ENCODE peak calls at places on chromosomes 12 and 14, in ten cellular contexts. T is HepG2, Q is heart left ventricle, U is uterus, X is tibial nerve, S is right lobe of liver, F is adrenal gland, C is HCT116, P is IMR-90, M is A549. Y is an unnamed sample. For H3K4me1, the result is how much of the 10 kb centered on the place peaks cover.

GRCh38 chr14:63045612-63046320 is 508 bp upstream of the KCNH5 start:
- DNase-seq in U (no peak), T (peak), P (peak), F (peak), X (no peak), Q (peak), S (no peak), C (no peak), M (peak), Y (no peak)

GRCh38 chr12:66165141-66165540 is 4.7 kb downstream of the TMBIM4 start:
- DNase-seq in X (no peak), U (no peak), P (no peak), M (no peak), T (no peak), Q (no peak), S (no peak), F (no peak), C (no peak), Y (no peak)

GRCh38 chr12:113007166-113007565 is 28.8 kb downstream of the OAS2 start:
- DNase-seq in M (peak), T (peak), S (no peak), C (peak), P (peak), Q (no peak), F (peak), U (no peak), X (no peak), Y (no peak)

GRCh38 chr12:11798856-11799530 is 149.5 kb downstream of the ETV6 start:
- DNase-seq in Q (no peak), M (no peak), X (no peak), P (peak), T (peak), C (no peak), S (no peak), F (no peak), U (no peak), Y (no peak)

GRCh38 chr12:89253483-89253882 is 98.8 kb downstream of the DUSP6 start:
- DNase-seq in X (no peak), S (no peak), M (no peak), C (no peak), Q (no peak), U (no peak), F (no peak), P (no peak), T (no peak), Y (no peak)

GRCh38 chr12:20368653-20369163 is 371 bp downstream of the PDE3A start:
- DNase-seq in C (no peak), U (peak), P (peak), M (peak), S (peak), X (no peak), F (peak), Q (peak), T (no peak), Y (no peak)

GRCh38 chr14:77281852-77282251 is 10.8 kb upstream of the NGB start:
- DNase-seq in X (no peak), Q (no peak), P (no peak), U (no peak), M (no peak), F (no peak), S (no peak), T (no peak), C (no peak), Y (no peak)

GRCh38 chr14:67622675-67623074 is 3.0 kb downstream of the ARG2 start:
- DNase-seq in M (peak), U (peak), S (no peak), C (no peak), F (peak), P (peak), T (peak), X (no peak), Q (no peak), Y (peak)

GRCh38 chr14:61566537-61567225 is 128.6 kb upstream of the HIF1A start:
- DNase-seq in T (no peak), C (no peak), S (no peak), X (no peak), F (no peak), Q (no peak), U (no peak), P (peak), M (no peak), Y (no peak)

GRCh38 chr12:99271071-99271470 is 376.5 kb upstream of the GARIN6 start:
- DNase-seq in Q (no peak), C (no peak), F (no peak), M (no peak), X (no peak), T (no peak), P (no peak), U (no peak), S (no peak), Y (no peak)

GRCh38 chr14:91342243-91342760 is 75.3 kb downstream of the CCDC88C start:
- DNase-seq in C (no peak), M (no peak), P (no peak), F (no peak), T (no peak), X (no peak), S (no peak), U (no peak), Q (no peak), Y (no peak)

GRCh38 chr12:88922816-88923215 is 342.5 kb upstream of the KITLG start:
- DNase-seq in M (no peak), U (no peak), P (peak), X (no peak), S (no peak), Q (no peak), C (no peak), F (no peak), T (no peak), Y (no peak)

GRCh38 chr12:15650399-15651128 is 138.6 kb downstream of the EPS8 start:
- DNase-seq in P (no peak), T (no peak), S (no peak), C (no peak), M (no peak), U (no peak), X (no peak), F (no peak), Q (no peak), Y (no peak)

GRCh38 chr14:58278177-58278576 is 20.2 kb upstream of the ARID4A start:
- DNase-seq in T (no peak), P (no peak), F (no peak), M (no peak), Q (no peak), S (no peak), X (no peak), U (no peak), C (no peak), Y (no peak)

GRCh38 chr12:58794859-58795258 is 125.4 kb downstream of the LRIG3 start:
- DNase-seq in M (no peak), T (no peak), F (no peak), S (no peak), X (no peak), Q (no peak), P (no peak), C (no peak), U (no peak), Y (no peak)

GRCh38 chr12:25769076-25769945 is 189.2 kb upstream of the RASSF8 start:
- DNase-seq in P (peak), F (no peak), U (no peak), M (peak), S (no peak), T (no peak), C (no peak), Q (no peak), X (no peak), Y (no peak)

GRCh38 chr12:6540181-6540877 is 6.0 kb downstream of the GAPDH start:
- DNase-seq in M (peak), C (peak), U (peak), X (peak), T (no peak), F (peak), S (peak), P (peak), Q (peak), Y (peak)

GRCh38 chr14:28763914-28764848 is 2.4 kb upstream of the FOXG1 start:
- DNase-seq in T (no peak), X (no peak), S (no peak), C (no peak), U (no peak), M (no peak), Q (no peak), P (no peak), F (no peak), Y (no peak)

GRCh38 chr12:12890492-12890814 is 909 bp upstream of the GPRC5A start:
- DNase-seq in U (peak), M (no peak), T (no peak), Q (no peak), C (no peak), S (no peak), F (no peak), X (no peak), P (peak), Y (no peak)

GRCh38 chr12:119990382-119990874 is 1.4 kb downstream of the BICDL1 start:
- DNase-seq in F (no peak), C (no peak), U (no peak), T (no peak), M (no peak), Q (no peak), X (no peak), S (no peak), P (no peak), Y (no peak)

GRCh38 chr12:90102957-90103652 is 394.5 kb upstream of the ATP2B1 start:
- DNase-seq in Q (no peak), S (no peak), T (peak), U (no peak), M (peak), C (peak), F (no peak), P (peak), X (no peak), Y (no peak)

GRCh38 chr14:101878222-101879211 is 85.9 kb upstream of the DYNC1H1 start:
- DNase-seq in Q (no peak), P (no peak), M (no peak), F (no peak), S (no peak), X (no peak), T (no peak), C (no peak), U (no peak), Y (no peak)

GRCh38 chr12:6234906-6235305 is 34.7 kb downstream of the CD9 start:
- DNase-seq in X (no peak), U (no peak), Q (no peak), T (no peak), M (no peak), P (no peak), C (no peak), S (no peak), F (no peak), Y (no peak)

GRCh38 chr14:90759370-90760054 is 56.7 kb downstream of the TTC7B start:
- DNase-seq in X (no peak), Q (no peak), T (no peak), C (no peak), U (no peak), F (no peak), S (no peak), M (no peak), P (no peak), Y (no peak)

GRCh38 chr14:34722723-34723545 is 8.5 kb upstream of the CFL2 start:
- DNase-seq in C (peak), P (peak), T (peak), Q (no peak), U (peak), F (peak), X (peak), M (peak), S (no peak), Y (peak)

GRCh38 chr14:38948171-38948570 is 154.9 kb downstream of the SEC23A start:
- DNase-seq in S (no peak), C (no peak), T (no peak), Q (no peak), X (no peak), P (no peak), U (no peak), M (no peak), F (no peak), Y (no peak)

GRCh38 chr12:122945047-122945592 is 21.1 kb downstream of the ABCB9 start:
- DNase-seq in U (no peak), C (no peak), X (no peak), T (no peak), M (no peak), S (no peak), Q (no peak), F (no peak), P (no peak), Y (no peak)

GRCh38 chr12:122946690-122947271 is 19.5 kb downstream of the ABCB9 start:
- DNase-seq in M (peak), S (peak), X (peak), U (peak), P (peak), F (peak), T (peak), Q (peak), C (peak), Y (peak)

GRCh38 chr12:122943196-122943595 is 23.1 kb downstream of the ABCB9 start:
- DNase-seq in S (no peak), X (no peak), F (no peak), U (no peak), T (no peak), M (no peak), P (peak), Q (no peak), C (no peak), Y (no peak)

GRCh38 chr12:122942609-122943008 is 23.7 kb downstream of the ABCB9 start:
- DNase-seq in M (peak), C (no peak), F (no peak), Q (no peak), P (peak), T (peak), U (no peak), X (no peak), S (no peak), Y (no peak)

DNA sequence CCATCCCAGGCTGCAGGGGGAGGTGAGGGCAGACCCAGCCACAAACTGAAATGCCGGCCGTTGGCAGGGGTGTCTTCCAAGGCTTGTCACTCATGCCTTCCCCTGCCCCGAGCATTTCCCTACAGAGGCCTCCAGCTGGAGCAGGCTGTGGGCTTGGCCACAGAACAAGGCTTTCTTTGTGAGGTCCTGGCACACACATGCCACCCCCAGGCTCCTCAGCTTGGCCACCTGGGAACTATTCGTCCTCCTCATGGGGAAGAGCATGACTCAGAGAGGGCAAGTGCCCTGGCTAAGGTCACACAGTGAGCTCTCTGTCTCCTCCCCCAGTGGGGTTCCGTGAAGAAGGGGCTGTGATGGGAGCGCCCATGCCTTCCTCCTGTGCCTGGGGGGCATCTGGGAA is 21.7 kb downstream of the ABCB9 start:
- DNase-seq in T (peak), M (peak), U (no peak), X (no peak), C (peak), F (no peak), P (peak), S (no peak), Q (no peak), Y (peak)
- H3K4me1 ChIP-seq in T (under half), M (half or more), U (under half), X (under half), C (half or more), F (under half), P (under half), S (under half), Q (under half), Y (under half)

GRCh38 chr14:99950191-99950590 is 115.0 kb upstream of the EVL start:
- DNase-seq in F (no peak), U (no peak), C (no peak), Q (peak), M (no peak), T (no peak), S (no peak), X (no peak), P (no peak), Y (no peak)
- TF ChIP-seq POLR2A in F (no peak), U (no peak), C (no peak), Q (no peak), M (no peak), T (no peak), S (no peak), X (no peak), P (no peak), Y (no peak)

GRCh38 chr12:4275869-4276253 is 2.3 kb downstream of the CCND2 start:
- DNase-seq in S (no peak), C (no peak), T (no peak), P (no peak), X (no peak), M (no peak), F (no peak), U (peak), Q (no peak), Y (no peak)
- H3K4me1 ChIP-seq in S (under half), C (under half), T (half or more), P (under half), X (half or more), M (under half), F (half or more), U (under half), Q (under half), Y (under half)

GRCh38 chr12:3099146-3099545 is 22.0 kb downstream of the TSPAN9 start:
- DNase-seq in X (no peak), Q (no peak), C (no peak), U (no peak), M (no peak), P (no peak), F (no peak), T (no peak), S (no peak), Y (no peak)

GRCh38 chr12:3097836-3098235 is 20.7 kb downstream of the TSPAN9 start:
- DNase-seq in F (no peak), C (no peak), U (no peak), X (no peak), P (no peak), T (peak), M (no peak), S (peak), Q (no peak), Y (no peak)

GRCh38 chr12:3101309-3102022 is 24.3 kb downstream of the TSPAN9 start:
- DNase-seq in T (no peak), X (no peak), C (no peak), U (peak), S (no peak), Q (no peak), F (no peak), P (peak), M (no peak), Y (no peak)

GRCh38 chr12:3098436-3098835 is 21.3 kb downstream of the TSPAN9 start:
- DNase-seq in P (no peak), C (no peak), Q (no peak), U (no peak), M (no peak), X (no peak), F (no peak), T (no peak), S (no peak), Y (no peak)

GRCh38 chr12:3097186-3097804 is 20.1 kb downstream of the TSPAN9 start:
- DNase-seq in Q (peak), F (peak), P (peak), C (no peak), U (peak), T (peak), M (no peak), X (no peak), S (peak), Y (peak)
- TF ChIP-seq POLR2A in Q (no peak), F (no peak), P (no peak), C (no peak), U (no peak), T (no peak), M (no peak), X (no peak), S (no peak), Y (no peak)

GRCh38 chr14:75259946-75260545 is 18.6 kb upstream of the FOS start:
- DNase-seq in U (no peak), P (no peak), M (no peak), S (no peak), C (no peak), X (no peak), Q (no peak), F (no peak), T (no peak), Y (no peak)

GRCh38 chr14:75259510-75259855 is 19.1 kb upstream of the FOS start:
- DNase-seq in X (no peak), P (peak), T (no peak), F (no peak), Q (no peak), C (no peak), U (no peak), S (no peak), M (no peak), Y (no peak)

GRCh38 chr14:75258803-75259509 is 19.7 kb upstream of the FOS start:
- DNase-seq in M (peak), U (peak), X (peak), S (peak), C (peak), T (peak), F (peak), Q (peak), P (peak), Y (peak)

GRCh38 chr14:75257241-75257640 is 21.4 kb upstream of the FOS start:
- DNase-seq in T (no peak), F (no peak), Q (no peak), P (peak), C (no peak), S (no peak), U (no peak), M (no peak), X (no peak), Y (no peak)

DNA sequence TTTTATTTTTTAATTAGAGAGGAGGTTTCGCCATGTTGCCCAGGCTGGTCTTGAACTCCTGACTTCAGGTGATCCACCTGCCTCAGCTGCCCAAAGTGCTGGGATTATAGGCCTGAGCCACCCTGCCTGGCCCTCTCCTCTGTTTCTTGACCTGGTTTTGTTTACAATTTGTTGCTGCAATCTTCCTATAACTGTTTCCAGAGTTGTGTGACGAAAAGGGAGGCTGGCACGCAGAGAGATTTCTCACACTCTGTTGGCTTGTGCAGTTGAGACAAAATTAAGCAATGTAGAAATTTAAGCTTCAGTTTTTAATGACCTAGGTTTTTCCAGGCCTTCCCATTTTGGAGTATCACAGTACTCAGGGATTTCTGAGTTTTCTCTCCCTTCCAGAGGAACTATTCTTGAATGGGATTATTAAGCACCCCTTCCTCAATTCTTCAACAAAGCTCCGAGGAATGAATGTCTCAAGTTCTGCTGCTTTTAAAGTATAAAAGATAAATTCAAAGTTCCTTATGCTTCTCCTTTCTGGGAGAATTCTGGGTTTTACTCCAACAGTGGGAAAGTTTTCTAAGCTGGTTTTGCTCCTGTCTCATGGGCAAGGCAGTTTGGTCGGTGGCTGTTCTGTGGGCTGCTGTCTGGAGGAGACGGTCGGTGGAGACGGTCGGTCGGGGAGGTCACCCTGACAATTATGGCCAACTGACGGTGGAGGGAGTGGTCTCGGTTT is 20.4 kb upstream of the FOS start:
- DNase-seq in P (peak), S (peak), X (peak), U (peak), T (no peak), Q (no peak), C (no peak), F (no peak), M (no peak), Y (peak)
- H3K4me1 ChIP-seq in P (under half), S (under half), X (under half), U (under half), T (under half), Q (under half), C (under half), F (under half), M (under half), Y (under half)